ENCODE peak calls at places on chromosomes 5 and 9, in five cellular contexts. N, L, H, V and M are unnamed samples.

GRCh38 chr5:173512637-173513435 is 103.6 kb downstream of the BOD1 start:
- DNase-seq in N (no peak), L (no peak), H (no peak), V (no peak), M (no peak)

GRCh38 chr5:128538249-128539037 is 398 bp upstream of the FBN2 start:
- DNase-seq in N (peak), L (peak), H (peak), V (peak), M (peak)

GRCh38 chr9:130264414-130265350 is 878 bp upstream of the HMCN2 start:
- DNase-seq in N (no peak), L (no peak), H (peak), V (peak), M (no peak)

GRCh38 chr5:128477946-128478345 is 60.1 kb downstream of the FBN2 start:
- DNase-seq in N (no peak), L (no peak), H (no peak), V (no peak), M (no peak)

GRCh38 chr9:93110400-93110855 is 14.4 kb downstream of the CARD19 start:
- DNase-seq in N (peak), L (no peak), H (peak), V (peak), M (no peak)

GRCh38 chr5:14983666-14984441 is 112.3 kb upstream of the ANKH start:
- DNase-seq in N (no peak), L (no peak), H (no peak), V (no peak), M (no peak)

GRCh38 chr5:34057118-34057517 is 14.1 kb upstream of the C1QTNF3 start:
- DNase-seq in N (no peak), L (no peak), H (no peak), V (no peak), M (no peak)

GRCh38 chr5:136061630-136062381 is 33.0 kb downstream of the TGFBI start:
- DNase-seq in N (no peak), L (no peak), H (no peak), V (no peak), M (no peak)

GRCh38 chr5:51678335-51678734 is 295.1 kb downstream of the ISL1 start:
- DNase-seq in N (no peak), L (no peak), H (no peak), V (no peak), M (no peak)

GRCh38 chr5:78260771-78261170 is 33.7 kb downstream of the AP3B1 start:
- DNase-seq in N (no peak), L (no peak), H (no peak), V (no peak), M (peak)

GRCh38 chr9:1198085-1198484 is 147.9 kb downstream of the DMRT2 start:
- DNase-seq in N (no peak), L (no peak), H (no peak), V (no peak), M (no peak)

GRCh38 chr5:111063709-111064322 is 7.7 kb upstream of the TSLP start:
- DNase-seq in N (no peak), L (peak), H (no peak), V (no peak), M (no peak)

GRCh38 chr9:27785714-27786100 is 212.4 kb upstream of the C9orf72 start:
- DNase-seq in N (no peak), L (peak), H (no peak), V (no peak), M (no peak)

GRCh38 chr9:132042324-132042723 is 37.3 kb downstream of the MED27 start:
- DNase-seq in N (no peak), L (peak), H (no peak), V (no peak), M (peak)
- TF ChIP-seq CTCF in N (no peak), L (no peak), H (no peak), V (no peak), M (peak)

GRCh38 chr9:94991961-94992907 is 265.7 kb downstream of the AOPEP start:
- DNase-seq in N (no peak), L (no peak), H (no peak), V (no peak), M (no peak)
- H3K4me3 ChIP-seq in N (no peak), L (no peak), H (no peak), V (no peak), M (no peak)

GRCh38 chr5:75584641-75585040 is 26.6 kb upstream of the ANKDD1B start:
- DNase-seq in N (no peak), L (peak), H (no peak), V (no peak), M (no peak)
- TF ChIP-seq CTCF in N (no peak), L (peak), H (peak), V (no peak), M (peak)

DNA sequence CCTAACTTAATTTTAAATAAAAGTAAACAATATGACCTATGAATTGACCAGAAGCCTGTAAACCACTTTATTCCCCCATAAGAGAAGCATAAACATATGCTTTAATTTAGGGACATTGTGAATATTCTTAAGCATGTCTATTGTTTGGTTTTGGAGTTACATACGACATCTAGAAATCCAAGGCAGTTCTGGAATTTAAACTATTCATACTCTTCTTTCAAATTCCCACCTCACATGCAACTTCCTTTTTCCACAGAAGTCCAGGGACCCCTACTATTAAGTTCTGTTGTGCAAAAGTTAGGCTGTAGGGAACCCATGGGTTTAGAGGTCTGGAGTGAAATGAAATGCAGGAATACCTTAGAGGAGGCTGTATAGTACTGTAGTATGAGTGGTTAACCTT is 2.1 kb downstream of the RIC1 start:
- DNase-seq in N (no peak), L (peak), H (no peak), V (no peak), M (no peak)
- H3K4me3 ChIP-seq in N (peak), L (peak), H (peak), V (no peak), M (peak)

DNA sequence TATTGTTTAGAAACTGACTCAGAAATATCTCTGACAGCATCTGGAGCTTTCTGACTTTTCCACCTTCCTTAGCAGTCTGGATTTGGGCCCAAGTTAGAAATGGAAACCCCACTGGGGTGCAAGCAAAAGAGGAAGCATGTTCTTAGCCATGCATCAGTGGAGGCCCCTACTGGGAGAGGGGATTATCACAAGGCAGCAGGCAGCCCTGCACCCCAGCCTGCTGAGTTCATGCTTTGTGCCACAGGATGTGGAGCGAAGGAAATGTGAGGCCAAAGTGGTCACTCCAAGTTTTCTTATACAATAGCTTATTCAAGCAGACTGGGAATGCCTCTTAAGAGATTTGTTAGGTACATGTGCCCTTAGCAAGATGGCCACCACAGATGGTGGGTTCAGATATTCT is 146.4 kb upstream of the TLX3 start:
- DNase-seq in N (no peak), L (peak), H (peak), V (no peak), M (no peak)
- TF ChIP-seq CTCF in N (no peak), L (peak), H (peak), V (no peak), M (peak)

DNA sequence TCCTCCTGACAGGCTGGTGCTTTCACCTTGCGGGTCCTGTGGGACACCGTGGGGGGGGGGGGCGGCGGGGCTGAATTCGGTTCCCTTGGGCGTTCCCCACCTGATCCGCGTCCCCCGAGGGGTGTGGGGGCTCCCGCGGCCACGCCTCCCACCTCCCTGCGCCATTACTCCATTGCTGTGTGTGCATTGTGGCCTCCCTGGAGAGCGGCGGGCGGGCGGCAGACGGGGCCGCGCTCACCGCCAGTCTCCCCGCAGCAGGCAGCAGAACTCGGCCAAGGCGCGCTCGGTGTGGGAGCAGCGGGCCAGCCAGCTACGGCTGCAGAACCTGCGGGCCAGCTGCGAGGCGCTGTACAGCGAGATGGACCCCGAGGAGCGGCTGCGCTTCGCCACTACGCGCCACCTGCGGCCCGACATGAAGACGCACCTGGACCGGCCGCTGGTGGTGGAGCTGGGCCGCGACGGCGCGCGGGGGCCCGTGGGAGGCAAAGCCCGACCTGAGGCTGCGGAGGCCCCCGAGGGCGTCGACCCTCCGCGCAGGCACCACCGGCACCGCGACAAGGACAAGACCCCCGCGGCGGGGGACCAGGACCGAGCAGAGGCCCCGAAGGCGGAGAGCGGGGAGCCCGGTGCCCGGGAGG is 145.3 kb downstream of the CACNA1B start:
- DNase-seq in N (peak), L (no peak), H (peak), V (peak), M (no peak)
- H3K4me3 ChIP-seq in N (no peak), L (no peak), H (no peak), V (no peak), M (no peak)

DNA sequence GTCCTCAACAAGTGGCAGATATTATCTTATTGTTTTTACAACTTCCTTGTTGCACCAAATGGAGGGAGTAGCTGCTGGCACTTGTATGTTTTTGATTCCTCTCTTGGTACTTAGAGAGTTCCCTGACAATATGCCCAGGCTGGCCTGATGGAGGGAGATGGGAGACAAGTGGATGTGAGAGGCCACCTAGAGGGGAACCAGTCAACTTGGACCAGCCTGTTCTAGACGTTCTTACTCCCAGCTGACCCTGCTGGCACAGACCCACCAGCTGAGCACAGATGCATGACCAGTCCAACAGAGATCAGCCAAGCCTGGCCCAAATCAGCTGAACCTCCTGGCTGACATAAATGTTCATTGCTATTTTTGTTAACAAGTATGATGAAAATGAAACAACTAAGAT is 60.9 kb upstream of the GDNF start:
- DNase-seq in N (no peak), L (peak), H (peak), V (peak), M (no peak)
- TF ChIP-seq CTCF in N (no peak), L (no peak), H (peak), V (no peak), M (peak)